ENCODE peak calls at places on chromosomes 2 and 18, in ten cellular contexts. W is body of pancreas, C is bronchial epithelial cell, P is DND-41, Q is MM.1S, I is aorta, X is breast epithelium, O is HCT116, T is small intestine, S is neural progenitor cell. H is an unnamed sample. For H3K36me3 and H3K27me3, the result is how much of the 10 kb centered on the place peaks cover.

GRCh38 chr2:150473767-150474166 is 13.7 kb downstream of the RND3 start:
- DNase-seq in X (no peak), C (no peak), Q (no peak), W (no peak), T (no peak), I (no peak), S (no peak), O (no peak), P (no peak), H (no peak)

GRCh38 chr2:123514808-123515207 is 510.3 kb upstream of the CNTNAP5 start:
- DNase-seq in T (no peak), P (no peak), X (no peak), O (no peak), S (peak), C (no peak), Q (no peak), W (no peak), I (no peak), H (no peak)

GRCh38 chr2:106863387-106863786 is 22.6 kb downstream of the ST6GAL2 start:
- DNase-seq in P (no peak), S (peak), W (no peak), I (no peak), T (no peak), X (no peak), C (no peak), O (no peak), Q (no peak), H (no peak)

GRCh38 chr2:241741016-241741415 is 6.6 kb downstream of the D2HGDH start:
- DNase-seq in I (no peak), W (no peak), T (no peak), Q (no peak), X (no peak), S (no peak), C (peak), O (no peak), P (no peak), H (no peak)

GRCh38 chr18:26192233-26192632 is 34.0 kb upstream of the TAF4B start:
- DNase-seq in Q (no peak), S (no peak), C (no peak), I (no peak), P (no peak), T (no peak), X (no peak), O (no peak), W (no peak), H (no peak)

GRCh38 chr2:14587119-14587518 is 45.4 kb upstream of the LRATD1 start:
- DNase-seq in Q (no peak), W (no peak), T (no peak), O (no peak), I (no peak), C (peak), X (no peak), S (no peak), P (no peak), H (no peak)

GRCh38 chr2:204795156-204795555 is 249.9 kb downstream of the PARD3B start:
- DNase-seq in P (no peak), W (no peak), T (no peak), X (no peak), I (no peak), C (peak), S (no peak), O (no peak), Q (no peak), H (no peak)

GRCh38 chr18:10841203-10841602 is 308.2 kb downstream of the PIEZO2 start:
- DNase-seq in X (no peak), I (peak), P (no peak), C (no peak), W (peak), O (no peak), T (no peak), S (no peak), Q (no peak), H (no peak)

GRCh38 chr18:66874812-66875474 is 271.1 kb upstream of the CDH19 start:
- DNase-seq in X (no peak), P (no peak), O (no peak), I (no peak), W (no peak), S (no peak), C (peak), T (no peak), Q (no peak), H (no peak)

GRCh38 chr2:237501892-237502513 is 15.0 kb downstream of the MLPH start:
- DNase-seq in T (no peak), Q (no peak), C (no peak), X (no peak), P (no peak), I (no peak), O (no peak), W (no peak), S (no peak), H (no peak)

GRCh38 chr18:36953047-36953446 is 124.1 kb downstream of the KIAA1328 start:
- DNase-seq in P (no peak), O (no peak), X (no peak), T (no peak), S (no peak), W (no peak), I (no peak), Q (no peak), C (no peak), H (no peak)

GRCh38 chr2:10878268-10878915 is 33.3 kb upstream of the KCNF1 start:
- DNase-seq in I (no peak), C (no peak), T (no peak), S (no peak), P (no peak), X (no peak), O (no peak), W (no peak), Q (no peak), H (no peak)

GRCh38 chr2:68404901-68405799 is 40.1 kb downstream of the PLEK start:
- DNase-seq in C (no peak), X (no peak), P (no peak), I (no peak), T (no peak), W (no peak), Q (no peak), O (no peak), S (no peak), H (no peak)

GRCh38 chr18:64244571-64244970 is 95.7 kb upstream of the LINC00305 start:
- DNase-seq in W (peak), T (no peak), S (peak), P (no peak), Q (no peak), X (no peak), C (no peak), I (no peak), O (no peak), H (peak)

GRCh38 chr18:22471546-22472131 is 53.9 kb upstream of the CTAGE1 start:
- DNase-seq in T (peak), I (peak), P (no peak), S (no peak), X (no peak), Q (no peak), C (no peak), O (no peak), W (peak), H (peak)

GRCh38 chr2:98734823-98735260 is 3.9 kb upstream of the MGAT4A start:
- DNase-seq in Q (no peak), C (no peak), S (no peak), W (no peak), O (no peak), I (no peak), T (no peak), X (no peak), P (peak), H (no peak)

GRCh38 chr2:104849618-104850097 is 4.3 kb upstream of the POU3F3 start:
- DNase-seq in C (peak), I (no peak), T (peak), X (no peak), Q (peak), O (peak), W (peak), P (peak), S (peak), H (peak)

GRCh38 chr18:64799378-64799777 is 650.5 kb upstream of the LINC00305 start:
- DNase-seq in W (no peak), I (no peak), X (no peak), P (no peak), C (no peak), O (no peak), T (no peak), Q (peak), S (no peak), H (no peak)

DNA sequence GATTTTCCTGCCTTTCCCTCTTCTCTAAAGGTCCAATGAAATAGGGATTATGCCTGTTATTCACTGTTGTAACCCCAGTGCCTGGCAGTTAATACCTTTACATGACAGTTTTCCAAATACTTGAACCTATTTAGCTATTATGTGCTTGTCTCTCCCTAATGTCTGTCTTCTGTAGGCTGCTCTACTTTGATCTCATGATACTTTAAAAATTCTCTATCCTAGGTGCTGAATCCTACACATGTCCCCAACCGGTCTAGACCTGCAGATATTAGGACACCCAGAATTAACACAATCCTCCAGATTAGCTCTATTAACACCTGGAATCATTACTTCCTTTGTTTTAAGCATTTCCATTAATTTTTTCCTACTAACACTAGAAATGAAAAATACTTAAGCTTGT is 7.3 kb downstream of the CEBPZ start:
- DNase-seq in S (no peak), C (no peak), I (no peak), T (no peak), W (no peak), X (no peak), Q (no peak), P (no peak), O (no peak), H (no peak)
- H3K36me3 ChIP-seq in S (under half), C (under half), I (under half), T (under half), W (under half), X (under half), Q (under half), P (half or more), O (half or more), H (half or more)

DNA sequence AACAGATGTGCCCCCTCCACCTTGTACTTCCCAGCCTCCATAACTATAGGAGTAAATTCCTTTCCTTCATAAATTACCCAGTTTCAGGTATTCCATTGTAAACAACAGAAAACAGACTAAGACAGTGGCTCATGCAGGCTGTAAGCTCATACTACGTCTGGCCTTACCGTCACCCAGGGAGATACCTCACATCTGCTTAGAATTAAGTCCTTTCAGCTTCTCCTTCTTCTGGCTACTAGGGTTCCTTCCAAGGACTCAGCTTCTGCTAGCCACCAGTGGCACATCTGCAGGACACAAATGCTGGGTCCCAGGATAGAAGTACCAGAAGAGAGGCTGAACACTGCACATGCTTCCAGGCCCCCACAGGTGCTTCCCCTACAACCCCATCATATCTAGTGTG is 22.4 kb upstream of the FEZ2 start:
- DNase-seq in P (no peak), Q (no peak), I (no peak), W (no peak), C (no peak), O (no peak), S (no peak), X (no peak), T (no peak), H (no peak)
- H3K27me3 ChIP-seq in P (under half), Q (under half), I (under half), W (under half), C (under half), O (under half), S (under half), X (under half), T (under half), H (under half)

GRCh38 chr2:189794308-189794707 is 10.1 kb downstream of the PMS1 start:
- DNase-seq in W (no peak), P (no peak), O (no peak), Q (no peak), C (no peak), I (no peak), S (no peak), T (no peak), X (no peak), H (no peak)
- H3K36me3 ChIP-seq in W (under half), P (half or more), O (under half), Q (under half), C (under half), I (under half), S (under half), T (under half), X (under half), H (under half)

GRCh38 chr2:176072292-176072669 is 11.5 kb downstream of the EVX2 start:
- DNase-seq in S (no peak), Q (no peak), C (no peak), O (no peak), T (no peak), W (no peak), P (no peak), X (no peak), I (no peak), H (no peak)
- H3K27me3 ChIP-seq in S (half or more), Q (under half), C (half or more), O (under half), T (under half), W (half or more), P (under half), X (half or more), I (under half), H (under half)

GRCh38 chr2:33118648-33119047 is 171.9 kb downstream of the LTBP1 start:
- DNase-seq in C (peak), T (no peak), Q (no peak), X (no peak), P (no peak), S (no peak), O (no peak), I (no peak), W (no peak), H (no peak)

GRCh38 chr2:33122726-33123125 is 176.0 kb downstream of the LTBP1 start:
- DNase-seq in S (no peak), I (no peak), O (no peak), P (no peak), T (no peak), X (no peak), W (no peak), Q (no peak), C (no peak), H (no peak)

GRCh38 chr2:33123216-33123615 is 176.5 kb downstream of the LTBP1 start:
- DNase-seq in O (no peak), I (no peak), C (peak), Q (no peak), S (no peak), T (no peak), W (no peak), P (no peak), X (no peak), H (no peak)

GRCh38 chr2:33121925-33122324 is 175.2 kb downstream of the LTBP1 start:
- DNase-seq in C (no peak), P (no peak), T (no peak), W (no peak), S (no peak), X (no peak), Q (no peak), I (no peak), O (no peak), H (no peak)

DNA sequence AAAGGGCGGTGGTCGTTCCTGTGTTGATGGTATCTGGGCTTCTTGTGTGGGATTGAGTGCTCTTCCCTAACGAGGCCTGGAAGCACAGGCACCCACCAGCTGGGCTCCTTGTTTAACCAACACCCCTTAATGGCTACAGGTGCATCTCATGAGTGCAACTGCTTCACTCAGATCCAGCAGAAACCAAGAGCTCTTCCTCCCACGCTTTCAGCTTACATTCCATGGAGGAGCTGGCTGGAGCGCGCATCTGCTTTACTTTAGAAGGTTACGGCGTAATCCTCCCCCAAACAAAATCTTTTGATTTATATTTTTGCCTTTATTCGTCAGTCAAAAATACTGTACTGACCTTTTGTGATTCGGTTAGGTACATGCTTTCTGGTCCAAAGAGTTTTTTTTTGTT is 174.7 kb downstream of the LTBP1 start:
- DNase-seq in C (no peak), W (no peak), O (no peak), X (no peak), Q (no peak), P (no peak), T (no peak), I (no peak), S (peak), H (no peak)
- H3K36me3 ChIP-seq in C (under half), W (under half), O (under half), X (under half), Q (under half), P (under half), T (under half), I (under half), S (under half), H (under half)

GRCh38 chr2:218832520-218832919 is 917 bp upstream of the PRKAG3 start:
- DNase-seq in X (no peak), S (no peak), O (no peak), T (no peak), Q (no peak), I (peak), C (peak), W (no peak), P (no peak), H (no peak)
- H3K27me3 ChIP-seq in X (under half), S (under half), O (under half), T (under half), Q (under half), I (under half), C (under half), W (under half), P (under half), H (under half)